ENCODE peak calls at places on chromosomes 2 and 18, in four cellular contexts. One of them, this sample, is unnamed.

GRCh38 chr18:2529154-2529553 is 42.2 kb downstream of the METTL4 start:
- DNase-seq in SK-MEL-5: no peak
- DNase-seq in tibial artery: no peak
- DNase-seq in effector memory CD8-positive, alpha-beta T cell: no peak
- DNase-seq in this sample: no peak

GRCh38 chr2:96594282-96594681 is 43.8 kb downstream of the KANSL3 start:
- DNase-seq in SK-MEL-5: no peak
- DNase-seq in tibial artery: no peak
- DNase-seq in effector memory CD8-positive, alpha-beta T cell: no peak
- DNase-seq in this sample: no peak

GRCh38 chr2:160408575-160409291 is 84.9 kb downstream of the RBMS1 start:
- DNase-seq in SK-MEL-5: no peak
- DNase-seq in tibial artery: no peak
- DNase-seq in effector memory CD8-positive, alpha-beta T cell: no peak
- DNase-seq in this sample: no peak

GRCh38 chr2:127636248-127637235 is 9.4 kb upstream of the GPR17 start:
- DNase-seq in SK-MEL-5: no peak
- DNase-seq in tibial artery: no peak
- DNase-seq in effector memory CD8-positive, alpha-beta T cell: no peak
- DNase-seq in this sample: no peak

GRCh38 chr2:43100883-43101662 is 125.3 kb downstream of the ZFP36L2 start:
- DNase-seq in SK-MEL-5: peak
- DNase-seq in tibial artery: peak
- DNase-seq in effector memory CD8-positive, alpha-beta T cell: no peak
- DNase-seq in this sample: peak

GRCh38 chr2:88180594-88181240 is 10.6 kb downstream of the THNSL2 start:
- DNase-seq in SK-MEL-5: peak
- DNase-seq in tibial artery: no peak
- DNase-seq in effector memory CD8-positive, alpha-beta T cell: no peak
- DNase-seq in this sample: peak

GRCh38 chr2:240951045-240951594 is 45.0 kb downstream of the CROCC2 start:
- DNase-seq in SK-MEL-5: no peak
- DNase-seq in tibial artery: no peak
- DNase-seq in effector memory CD8-positive, alpha-beta T cell: no peak
- DNase-seq in this sample: no peak

GRCh38 chr18:22093731-22094374 is 75.5 kb upstream of the GATA6 start:
- DNase-seq in SK-MEL-5: no peak
- DNase-seq in tibial artery: no peak
- DNase-seq in effector memory CD8-positive, alpha-beta T cell: no peak
- DNase-seq in this sample: no peak

GRCh38 chr2:200479617-200480292 is 30.1 kb downstream of the KCTD18 start:
- DNase-seq in SK-MEL-5: no peak
- DNase-seq in tibial artery: no peak
- DNase-seq in effector memory CD8-positive, alpha-beta T cell: no peak
- DNase-seq in this sample: no peak

GRCh38 chr2:42115588-42115987 is 53.6 kb upstream of the EML4 start:
- DNase-seq in SK-MEL-5: no peak
- DNase-seq in tibial artery: no peak
- DNase-seq in effector memory CD8-positive, alpha-beta T cell: no peak
- DNase-seq in this sample: no peak

GRCh38 chr18:42052137-42052708 is 97.2 kb downstream of the PIK3C3 start:
- DNase-seq in SK-MEL-5: peak
- DNase-seq in tibial artery: no peak
- DNase-seq in effector memory CD8-positive, alpha-beta T cell: no peak
- DNase-seq in this sample: peak

GRCh38 chr2:235446082-235446481 is 47.8 kb upstream of the AGAP1 start:
- DNase-seq in SK-MEL-5: no peak
- DNase-seq in tibial artery: no peak
- DNase-seq in effector memory CD8-positive, alpha-beta T cell: no peak
- DNase-seq in this sample: no peak

GRCh38 chr2:109143214-109144187 is 14.5 kb downstream of the SH3RF3 start:
- DNase-seq in SK-MEL-5: peak
- DNase-seq in tibial artery: no peak
- DNase-seq in effector memory CD8-positive, alpha-beta T cell: peak
- DNase-seq in this sample: no peak

GRCh38 chr18:22253676-22254075 is 84.3 kb downstream of the GATA6 start:
- DNase-seq in SK-MEL-5: no peak
- DNase-seq in tibial artery: no peak
- DNase-seq in effector memory CD8-positive, alpha-beta T cell: no peak
- DNase-seq in this sample: no peak

GRCh38 chr2:233481368-233482142 is 85.0 kb downstream of the USP40 start:
- DNase-seq in SK-MEL-5: no peak
- DNase-seq in tibial artery: peak
- DNase-seq in effector memory CD8-positive, alpha-beta T cell: no peak
- DNase-seq in this sample: peak

GRCh38 chr18:79400091-79400590 is 4.4 kb downstream of the NFATC1 start:
- DNase-seq in SK-MEL-5: no peak
- DNase-seq in tibial artery: peak
- DNase-seq in effector memory CD8-positive, alpha-beta T cell: peak
- DNase-seq in this sample: peak

GRCh38 chr2:185012643-185013042 is 414.3 kb downstream of the ZNF804A start:
- DNase-seq in SK-MEL-5: no peak
- DNase-seq in tibial artery: no peak
- DNase-seq in effector memory CD8-positive, alpha-beta T cell: no peak
- DNase-seq in this sample: no peak

GRCh38 chr2:238839428-238839827 is 8.5 kb upstream of the TWIST2 start:
- DNase-seq in SK-MEL-5: no peak
- DNase-seq in tibial artery: no peak
- DNase-seq in effector memory CD8-positive, alpha-beta T cell: no peak
- DNase-seq in this sample: no peak

GRCh38 chr2:5365871-5366461 is 326.2 kb upstream of the SOX11 start:
- DNase-seq in SK-MEL-5: peak
- DNase-seq in tibial artery: no peak
- DNase-seq in effector memory CD8-positive, alpha-beta T cell: no peak
- DNase-seq in this sample: peak

GRCh38 chr18:25630682-25631081 is 278.7 kb upstream of the ZNF521 start:
- DNase-seq in SK-MEL-5: no peak
- DNase-seq in tibial artery: no peak
- DNase-seq in effector memory CD8-positive, alpha-beta T cell: no peak
- DNase-seq in this sample: no peak

GRCh38 chr2:107936427-107937359 is 49.6 kb upstream of the SLC5A7 start:
- DNase-seq in SK-MEL-5: peak
- DNase-seq in tibial artery: no peak
- DNase-seq in effector memory CD8-positive, alpha-beta T cell: no peak
- DNase-seq in this sample: peak

GRCh38 chr2:169479257-169480078 is at the start of gene BBS5:
- DNase-seq in SK-MEL-5: peak
- DNase-seq in tibial artery: peak
- DNase-seq in effector memory CD8-positive, alpha-beta T cell: peak
- DNase-seq in this sample: peak

GRCh38 chr2:222686086-222686750 is 14.8 kb downstream of the MOGAT1 start:
- DNase-seq in SK-MEL-5: no peak
- DNase-seq in tibial artery: no peak
- DNase-seq in effector memory CD8-positive, alpha-beta T cell: no peak
- DNase-seq in this sample: no peak

GRCh38 chr2:15222856-15223255 is 338.3 kb downstream of the NBAS start:
- DNase-seq in SK-MEL-5: no peak
- DNase-seq in tibial artery: no peak
- DNase-seq in effector memory CD8-positive, alpha-beta T cell: no peak
- DNase-seq in this sample: no peak

GRCh38 chr2:26072925-26073768 is 39.3 kb downstream of the RAB10 start:
- DNase-seq in SK-MEL-5: peak
- DNase-seq in tibial artery: no peak
- DNase-seq in effector memory CD8-positive, alpha-beta T cell: no peak
- DNase-seq in this sample: no peak

GRCh38 chr2:70946832-70947442 is 11.2 kb downstream of the ATP6V1B1 start:
- DNase-seq in SK-MEL-5: peak
- DNase-seq in tibial artery: peak
- DNase-seq in effector memory CD8-positive, alpha-beta T cell: peak
- DNase-seq in this sample: peak

GRCh38 chr2:120912101-120912985 is 176.7 kb downstream of the GLI2 start:
- DNase-seq in SK-MEL-5: no peak
- DNase-seq in tibial artery: peak
- DNase-seq in effector memory CD8-positive, alpha-beta T cell: no peak
- DNase-seq in this sample: no peak

GRCh38 chr2:10300997-10301945 is 1.4 kb upstream of the HPCAL1 start:
- DNase-seq in SK-MEL-5: no peak
- DNase-seq in tibial artery: no peak
- DNase-seq in effector memory CD8-positive, alpha-beta T cell: no peak
- DNase-seq in this sample: no peak

GRCh38 chr18:42025974-42026625 is 71.1 kb downstream of the PIK3C3 start:
- DNase-seq in SK-MEL-5: no peak
- DNase-seq in tibial artery: no peak
- DNase-seq in effector memory CD8-positive, alpha-beta T cell: no peak
- DNase-seq in this sample: no peak

GRCh38 chr18:60067426-60068210 is 167.8 kb downstream of the PMAIP1 start:
- DNase-seq in SK-MEL-5: no peak
- DNase-seq in tibial artery: no peak
- DNase-seq in effector memory CD8-positive, alpha-beta T cell: no peak
- DNase-seq in this sample: peak

GRCh38 chr2:33494155-33494779 is 17.8 kb downstream of the RASGRP3 start:
- DNase-seq in SK-MEL-5: no peak
- DNase-seq in tibial artery: no peak
- DNase-seq in effector memory CD8-positive, alpha-beta T cell: no peak
- DNase-seq in this sample: no peak

GRCh38 chr18:46264255-46264654 is 160.1 kb downstream of the HAUS1 start:
- DNase-seq in SK-MEL-5: no peak
- DNase-seq in tibial artery: no peak
- DNase-seq in effector memory CD8-positive, alpha-beta T cell: no peak
- DNase-seq in this sample: peak

GRCh38 chr18:79059456-79059855 is 9.7 kb upstream of the ATP9B start:
- DNase-seq in SK-MEL-5: no peak
- DNase-seq in tibial artery: no peak
- DNase-seq in effector memory CD8-positive, alpha-beta T cell: no peak
- DNase-seq in this sample: no peak